ENCODE peak calls at places on chromosomes 11 and 22, in six cellular contexts. G is aorta, C is DMS153, K is epithelial cell of esophagus, O is NCI-H1930, H is EL. S is an unnamed sample.

GRCh38 chr11:46723359-46723680 is 4.3 kb downstream of the F2 start:
- DNase-seq in G (no peak), C (no peak), K (no peak), O (no peak), H (no peak), S (no peak)

GRCh38 chr11:27700351-27701261 is at the start of gene BDNF:
- DNase-seq in G (no peak), C (no peak), K (peak; percentile 38), O (peak; percentile 51), H (peak; percentile 69), S (no peak)

GRCh38 chr22:20258584-20259335 is 9.4 kb downstream of the RTN4R start:
- DNase-seq in G (no peak), C (no peak), K (no peak), O (no peak), H (no peak), S (no peak)

GRCh38 chr22:34833982-34834510 is 231.9 kb upstream of the ISX start:
- DNase-seq in G (no peak), C (no peak), K (no peak), O (no peak), H (no peak), S (no peak)

GRCh38 chr11:116353517-116353916 is 419.3 kb downstream of the BUD13 start:
- DNase-seq in G (no peak), C (peak; percentile 47), K (peak; percentile 1), O (no peak), H (no peak), S (no peak)

GRCh38 chr22:42078469-42079318 is 806 bp upstream of the SMDT1 start:
- DNase-seq in G (no peak), C (no peak), K (no peak), O (no peak), H (no peak), S (no peak)

GRCh38 chr11:116980136-116980793 is 118.0 kb downstream of the SIK3 start:
- DNase-seq in G (no peak), C (no peak), K (no peak), O (no peak), H (no peak), S (no peak)

GRCh38 chr22:39543095-39543494 is 10.5 kb upstream of the RPS19BP1 start:
- DNase-seq in G (no peak), C (no peak), K (peak; percentile 44), O (no peak), H (peak; percentile 39), S (no peak)

GRCh38 chr11:113147249-113147648 is 167.1 kb upstream of the TTC12 start:
- DNase-seq in G (no peak), C (no peak), K (no peak), O (peak; percentile 20), H (no peak), S (no peak)

GRCh38 chr11:35567737-35568465 is 42.5 kb upstream of the PAMR1 start:
- DNase-seq in G (no peak), C (peak; percentile 65), K (peak; percentile 98), O (no peak), H (no peak), S (no peak)

GRCh38 chr11:128326791-128327190 is 260.6 kb downstream of the ETS1 start:
- DNase-seq in G (no peak), C (no peak), K (no peak), O (no peak), H (no peak), S (no peak)

GRCh38 chr11:10490398-10491232 is 35.6 kb downstream of the AMPD3 start:
- DNase-seq in G (peak; percentile 86), C (no peak), K (peak; percentile 54), O (no peak), H (peak; percentile 99), S (peak; percentile 95)

GRCh38 chr11:119470316-119471266 is 47.6 kb upstream of the THY1 start:
- DNase-seq in G (no peak), C (no peak), K (peak; percentile 89), O (no peak), H (peak; percentile 88), S (no peak)

GRCh38 chr11:81267246-81267645 is 1466.4 kb downstream of the FAM181B start:
- DNase-seq in G (no peak), C (no peak), K (no peak), O (no peak), H (no peak), S (no peak)

GRCh38 chr22:17724241-17724640 is 50.0 kb downstream of the BID start:
- DNase-seq in G (no peak), C (no peak), K (no peak), O (no peak), H (no peak), S (no peak)

S was measured in posterior vena cava.